ENCODE peak calls at places on chromosome 20, in four cellular contexts. F is HCT116, I is HEK293T, W is M059J. M is an unnamed sample.

GRCh38 chr20:63522091-63522868 is 1.7 kb downstream of the PPDPF start:
- DNase-seq in F (no peak), I (no peak), W (no peak), M (no peak)

GRCh38 chr20:24979036-24979960 is 13.3 kb downstream of the APMAP start:
- DNase-seq in F (no peak), I (no peak), W (no peak), M (no peak)

GRCh38 chr20:46558511-46558959 is 8.1 kb upstream of the OCSTAMP start:
- DNase-seq in F (no peak), I (no peak), W (peak; percentile 88), M (peak; percentile 13)

GRCh38 chr20:61963149-61963548 is 102.5 kb downstream of the TAF4 start:
- DNase-seq in F (no peak), I (no peak), W (no peak), M (no peak)

GRCh38 chr20:58224097-58224496 is 4.4 kb downstream of the ANKRD60 start:
- DNase-seq in F (no peak), I (no peak), W (peak; percentile 46), M (no peak)

GRCh38 chr20:45052698-45053440 is 48.1 kb downstream of the KCNS1 start:
- DNase-seq in F (no peak), I (no peak), W (peak; percentile 94), M (no peak)

GRCh38 chr20:23078994-23079364 is 7.1 kb downstream of the CD93 start:
- DNase-seq in F (no peak), I (peak; percentile 39), W (no peak), M (no peak)

GRCh38 chr20:52410182-52410647 is 218.6 kb upstream of the ZFP64 start:
- DNase-seq in F (no peak), I (no peak), W (peak; percentile 93), M (no peak)

GRCh38 chr20:63167918-63168520 is 47.9 kb downstream of the YTHDF1 start:
- DNase-seq in F (no peak), I (no peak), W (no peak), M (no peak)

GRCh38 chr20:63282946-63283345 is 10.0 kb upstream of the COL20A1 start:
- DNase-seq in F (no peak), I (no peak), W (no peak), M (no peak)

GRCh38 chr20:18233408-18233943 is 54.9 kb upstream of the ZNF133 start:
- DNase-seq in F (no peak), I (no peak), W (no peak), M (no peak)

M was measured in NCI-H2227 treated with DMSO at 0.1 percent for 48 hours.